ENCODE peak calls at places on chromosomes 7 and 10, in four cellular contexts. S is neuronal stem cell, K is lower lobe of right lung, W is esophagus squamous epithelium. D is an unnamed sample.

GRCh38 chr7:20197837-20198236 is 19.3 kb downstream of the MACC1 start:
- DNase-seq in S (no peak), K (no peak), W (no peak), D (no peak)

GRCh38 chr10:45040921-45041320 is 40.2 kb downstream of the ZNF22 start:
- DNase-seq in S (no peak), K (no peak), W (no peak), D (no peak)

GRCh38 chr7:159098424-159098786 is 46.3 kb downstream of the VIPR2 start:
- DNase-seq in S (no peak), K (no peak), W (no peak), D (no peak)

GRCh38 chr7:2313450-2314208 is 612 bp downstream of the SNX8 start:
- DNase-seq in S (no peak), K (no peak), W (no peak), D (no peak)

GRCh38 chr7:2654059-2654458 is 22.3 kb downstream of the TTYH3 start:
- DNase-seq in S (no peak), K (no peak), W (no peak), D (no peak)

GRCh38 chr10:32005050-32005449 is 51.2 kb downstream of the KIF5B start:
- DNase-seq in S (no peak), K (no peak), W (no peak), D (peak; percentile 6)

GRCh38 chr7:21767300-21767900 is 178.3 kb downstream of the CDCA7L start:
- DNase-seq in S (peak; percentile 68), K (no peak), W (no peak), D (peak; percentile 2)

GRCh38 chr7:151131622-151132293 is 35.7 kb downstream of the GBX1 start:
- DNase-seq in S (no peak), K (peak; percentile 41), W (no peak), D (no peak)

GRCh38 chr7:4274286-4274685 is 407.8 kb upstream of the FOXK1 start:
- DNase-seq in S (no peak), K (no peak), W (no peak), D (no peak)

DNA sequence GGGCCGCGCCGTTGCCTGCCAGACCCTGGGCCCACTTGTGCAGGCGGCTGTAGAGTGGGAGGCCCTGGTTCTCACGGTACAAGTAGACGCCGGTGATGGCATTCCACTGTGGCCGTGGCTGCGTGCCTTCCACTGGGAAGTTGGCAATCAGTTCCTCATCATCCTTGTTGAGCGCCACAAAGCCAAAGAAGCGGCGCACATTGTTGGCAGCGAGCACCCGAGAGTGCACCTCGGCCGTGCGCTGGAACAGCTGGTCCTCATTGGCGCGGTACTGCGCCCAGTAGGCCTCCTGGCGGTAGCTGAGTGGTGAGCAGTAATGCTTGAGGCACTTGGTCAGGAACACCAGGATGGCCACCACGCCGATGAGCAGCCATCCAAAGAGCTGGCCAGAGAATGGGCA is 5.0 kb downstream of the CALHM2 start:
- DNase-seq in S (no peak), K (peak; percentile 34), W (no peak), D (no peak)
- H3K4me1 ChIP-seq in S (no peaks in the 10 kb centered on the region), K (peaks cover 70% of the 10 kb centered on the region), W (peaks cover 91% of the 10 kb centered on the region), D (peaks cover 28% of the 10 kb centered on the region)

DNA sequence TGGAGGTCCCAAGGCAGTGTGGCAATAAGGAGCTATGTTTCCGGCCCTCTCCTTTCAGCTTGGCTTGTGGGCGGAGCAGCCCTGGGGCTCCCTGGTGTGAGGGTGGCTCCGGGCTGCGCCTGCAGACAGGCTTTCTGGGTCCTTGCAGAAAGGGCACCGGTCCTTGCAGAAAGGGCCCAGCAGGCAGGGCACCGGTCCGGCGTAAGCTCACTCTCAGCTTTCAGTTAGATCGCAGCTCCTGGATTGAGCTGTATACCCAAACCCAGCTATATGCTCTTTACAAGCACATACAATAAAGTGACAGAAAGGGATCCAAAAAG is 293.8 kb upstream of the SHH start:
- DNase-seq in S (no peak), K (no peak), W (no peak), D (no peak)
- H3K4me1 ChIP-seq in S (no peaks in the 10 kb centered on the region), K (no peaks in the 10 kb centered on the region), W (no peaks in the 10 kb centered on the region), D (no peaks in the 10 kb centered on the region)

GRCh38 chr10:125087191-125087896 is 73.0 kb downstream of the CTBP2 start:
- DNase-seq in S (no peak), K (no peak), W (no peak), D (no peak)

GRCh38 chr10:125085281-125085680 is 75.1 kb downstream of the CTBP2 start:
- DNase-seq in S (no peak), K (no peak), W (no peak), D (no peak)

GRCh38 chr10:125089486-125089885 is 70.9 kb downstream of the CTBP2 start:
- DNase-seq in S (no peak), K (no peak), W (no peak), D (no peak)

GRCh38 chr10:125086716-125087115 is 73.6 kb downstream of the CTBP2 start:
- DNase-seq in S (no peak), K (no peak), W (no peak), D (no peak)

DNA sequence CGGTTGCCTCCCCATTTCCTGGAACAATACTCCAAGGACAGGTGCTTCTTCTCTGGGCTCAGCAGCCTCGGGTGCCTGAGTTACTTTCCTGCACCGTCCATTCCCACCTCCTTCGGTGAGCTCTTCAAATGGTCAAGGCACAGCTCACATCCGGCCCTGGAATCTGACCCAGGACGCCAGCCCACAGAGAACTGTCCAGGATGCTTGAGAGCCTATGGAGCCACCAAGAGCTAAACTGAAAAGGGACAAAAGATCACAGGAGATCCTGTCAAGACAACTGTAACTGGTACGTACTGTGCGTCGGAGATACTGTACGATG is 72.5 kb downstream of the CTBP2 start:
- DNase-seq in S (no peak), K (no peak), W (no peak), D (no peak)
- H3K4me1 ChIP-seq in S (no peaks in the 10 kb centered on the region), K (peaks cover 47% of the 10 kb centered on the region), W (peaks cover 85% of the 10 kb centered on the region), D (no peaks in the 10 kb centered on the region)

GRCh38 chr7:71883415-71883814 is 528.7 kb downstream of the CALN1 start:
- DNase-seq in S (no peak), K (no peak), W (no peak), D (no peak)

GRCh38 chr7:71885487-71885886 is 526.7 kb downstream of the CALN1 start:
- DNase-seq in S (no peak), K (no peak), W (no peak), D (no peak)

DNA sequence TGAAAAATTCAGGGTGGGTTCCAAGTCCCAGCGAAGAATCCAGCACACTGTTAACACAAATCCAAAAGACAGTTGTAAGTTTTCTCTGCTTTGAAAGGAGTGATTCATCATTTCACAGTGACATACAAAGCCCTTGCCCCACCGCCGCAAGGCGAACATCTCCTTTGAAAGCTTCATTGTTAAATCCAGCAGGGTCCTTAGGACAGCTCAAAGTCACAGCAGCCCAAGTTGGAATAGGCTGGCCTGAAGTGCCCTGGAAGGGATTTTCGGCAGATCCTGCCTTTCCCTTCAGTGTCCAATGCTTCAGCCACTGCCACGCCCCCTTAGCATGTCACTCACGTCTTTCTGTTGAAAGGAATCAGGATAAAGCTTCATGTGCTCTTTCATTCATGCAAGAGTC is 526.1 kb downstream of the CALN1 start:
- DNase-seq in S (peak; percentile 12), K (no peak), W (no peak), D (no peak)
- H3K4me1 ChIP-seq in S (no peaks in the 10 kb centered on the region), K (no peaks in the 10 kb centered on the region), W (no peaks in the 10 kb centered on the region), D (no peaks in the 10 kb centered on the region)

DNA sequence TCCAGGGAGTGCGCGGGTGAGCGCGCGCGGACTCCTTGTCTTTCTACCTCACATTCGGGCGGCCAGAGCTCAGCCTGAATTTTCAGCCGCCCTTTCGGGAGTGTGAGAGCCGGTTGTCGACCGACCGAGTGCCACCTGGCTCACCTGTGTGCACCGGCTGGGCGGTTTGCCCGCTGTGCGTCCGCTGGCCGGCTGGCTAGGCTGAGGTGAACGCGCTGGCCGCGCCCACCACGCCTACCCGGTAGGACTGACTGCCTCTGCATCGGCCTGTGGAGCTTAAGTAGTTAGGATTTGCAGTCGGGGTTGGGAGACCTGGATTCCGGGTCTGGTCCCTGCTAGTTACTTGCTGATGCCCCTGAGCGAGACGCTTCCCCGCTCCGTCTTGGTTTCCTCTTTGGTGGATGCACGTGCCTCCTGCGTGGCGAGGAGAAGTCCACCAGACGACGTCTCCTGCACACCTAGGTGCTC is 553 bp downstream of the TSPAN15 start:
- DNase-seq in S (no peak), K (peak; percentile 84), W (no peak), D (no peak)
- H3K4me1 ChIP-seq in S (peaks cover 3% of the 10 kb centered on the region), K (peaks cover 62% of the 10 kb centered on the region), W (peaks cover 81% of the 10 kb centered on the region), D (peaks cover 23% of the 10 kb centered on the region)

DNA sequence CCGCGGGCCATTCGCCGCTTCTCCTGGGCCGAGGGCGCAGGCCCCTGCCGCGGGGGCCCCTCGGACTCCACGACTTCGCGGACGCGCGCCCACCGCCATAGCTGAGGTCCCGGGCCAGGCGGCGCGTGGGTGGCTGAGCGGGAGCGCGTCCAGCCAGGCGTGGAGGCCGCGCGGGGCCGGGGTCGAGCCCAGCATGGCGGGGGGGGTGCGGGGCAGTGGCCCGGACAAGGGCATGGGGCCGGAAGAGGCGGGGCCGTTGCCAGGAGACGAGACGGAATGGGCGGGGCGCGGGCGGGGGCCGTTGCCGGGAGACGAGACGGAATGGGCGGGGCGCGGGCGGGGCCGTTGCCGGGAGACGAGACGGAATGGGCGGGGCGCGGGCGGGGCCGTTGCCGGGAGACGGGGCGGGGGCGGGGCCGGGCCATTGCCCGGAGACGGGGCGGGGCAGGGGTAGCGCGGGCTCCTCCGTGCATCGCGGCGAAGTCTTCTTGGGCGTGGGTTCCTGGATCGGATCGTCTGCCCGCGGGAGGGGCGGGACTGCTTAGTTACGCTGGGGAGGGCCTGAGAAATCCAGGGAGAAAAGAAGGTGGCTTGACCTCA is 14.8 kb downstream of the ADAM8 start:
- DNase-seq in S (no peak), K (peak; percentile 94), W (peak; percentile 42), D (peak; percentile 82)
- H3K4me1 ChIP-seq in S (peaks cover 38% of the 10 kb centered on the region), K (peaks cover 62% of the 10 kb centered on the region), W (peaks cover 77% of the 10 kb centered on the region), D (peaks cover 72% of the 10 kb centered on the region)